ENCODE peak calls at places on chromosomes 1 and 21, in seven cellular contexts. E is colonic mucosa, A is left cardiac atrium, P is left lung, O is NCI-H2029, B is GOT3, G is fibroblast of mammary gland. N is an unnamed sample.

GRCh38 chr1:101645810-101646209 is 350.9 kb downstream of the OLFM3 start:
- DNase-seq in E (no peak), A (no peak), P (no peak), O (no peak), B (no peak), G (no peak), N (no peak)

GRCh38 chr1:231062500-231063270 is 22.6 kb upstream of the FAM89A start:
- DNase-seq in E (no peak), A (no peak), P (no peak), O (no peak), B (no peak), G (no peak), N (no peak)

GRCh38 chr21:31500071-31500470 is 156.0 kb upstream of the TIAM1 start:
- DNase-seq in E (no peak), A (peak; percentile 37), P (no peak), O (no peak), B (no peak), G (no peak), N (no peak)

GRCh38 chr1:79323240-79324025 is 316.9 kb upstream of the ADGRL4 start:
- DNase-seq in E (no peak), A (no peak), P (no peak), O (no peak), B (no peak), G (peak; percentile 100), N (no peak)

GRCh38 chr21:45417256-45417950 is 12.4 kb downstream of the COL18A1 start:
- DNase-seq in E (no peak), A (peak; percentile 9), P (peak; percentile 59), O (no peak), B (no peak), G (no peak), N (peak; percentile 16)

GRCh38 chr1:109441105-109441504 is 14.9 kb upstream of the PSMA5 start:
- DNase-seq in E (no peak), A (no peak), P (no peak), O (no peak), B (no peak), G (peak; percentile 91), N (no peak)

GRCh38 chr21:35508389-35508888 is 459.3 kb upstream of the RUNX1 start:
- DNase-seq in E (peak; percentile 54), A (peak; percentile 73), P (peak; percentile 82), O (no peak), B (no peak), G (peak; percentile 96), N (peak; percentile 54)

GRCh38 chr1:90114521-90115141 is 119.7 kb downstream of the ZNF326 start:
- DNase-seq in E (no peak), A (no peak), P (no peak), O (peak; percentile 56), B (no peak), G (peak; percentile 59), N (no peak)

GRCh38 chr1:181038399-181038873 is 4.7 kb downstream of the MR1 start:
- DNase-seq in E (peak; percentile 72), A (no peak), P (no peak), O (peak; percentile 58), B (no peak), G (peak; percentile 71), N (peak; percentile 53)

GRCh38 chr1:230125633-230126528 is 58.8 kb downstream of the GALNT2 start:
- DNase-seq in E (no peak), A (no peak), P (no peak), O (no peak), B (no peak), G (no peak), N (no peak)

GRCh38 chr1:34538481-34538880 is 216.4 kb upstream of the GJB5 start:
- DNase-seq in E (no peak), A (no peak), P (no peak), O (no peak), B (no peak), G (no peak), N (no peak)

GRCh38 chr1:203200059-203200553 is 13.6 kb upstream of the CHI3L1 start:
- DNase-seq in E (no peak), A (peak; percentile 47), P (no peak), O (no peak), B (peak; percentile 41), G (peak; percentile 94), N (peak; percentile 10)

GRCh38 chr1:153533689-153534201 is 2.0 kb downstream of the S100A6 start:
- DNase-seq in E (peak; percentile 68), A (peak; percentile 75), P (peak; percentile 83), O (no peak), B (peak; percentile 63), G (peak; percentile 96), N (peak; percentile 73)

N was measured in mucosa of descending colon.